ENCODE peak calls at places on chromosomes 3 and 15, in eight cellular contexts. O is heart right ventricle, U is cardiac muscle cell, M is PC-3, Y is brain microvascular endothelial cell, V is HCT116, J is HepG2, L is BJ. G is an unnamed sample.
A peak's percentile ranks its signal among the peaks of the same experiment; 100 is the strongest.

GRCh38 chr15:54979949-54980348 is 216.8 kb downstream of the RSL24D1 start:
- DNase-seq in Y (no peak), O (no peak), L (no peak), M (no peak), J (no peak), V (no peak), U (no peak), G (no peak)

GRCh38 chr3:11136116-11136515 is 18.2 kb upstream of the HRH1 start:
- DNase-seq in M (peak; percentile 41), J (no peak), Y (no peak), O (no peak), L (no peak), U (peak; percentile 46), V (no peak), G (no peak)

GRCh38 chr3:32045091-32045964 is 61.1 kb upstream of the GPD1L start:
- DNase-seq in U (peak; percentile 79), J (peak; percentile 85), M (peak; percentile 92), L (no peak), O (peak; percentile 20), V (peak; percentile 8), Y (no peak), G (no peak)

GRCh38 chr3:45571969-45572368 is 22.6 kb upstream of the LIMD1 start:
- DNase-seq in M (peak; percentile 31), J (no peak), O (no peak), U (no peak), L (no peak), V (no peak), Y (no peak), G (no peak)

GRCh38 chr3:122989856-122990575 is 37.5 kb downstream of the SEMA5B start:
- DNase-seq in V (no peak), U (no peak), O (no peak), J (no peak), L (no peak), Y (no peak), M (no peak), G (no peak)

GRCh38 chr3:41304603-41305002 is 105.3 kb downstream of the CTNNB1 start:
- DNase-seq in O (peak; percentile 55), L (no peak), J (no peak), M (peak; percentile 43), V (no peak), Y (peak; percentile 35), U (peak; percentile 59), G (no peak)

GRCh38 chr15:63950911-63951481 is 95.3 kb downstream of the DAPK2 start:
- DNase-seq in V (no peak), J (no peak), L (peak; percentile 89), O (no peak), Y (peak; percentile 74), U (peak; percentile 50), M (peak; percentile 75), G (no peak)

GRCh38 chr3:31039145-31039544 is 144.7 kb upstream of the GADL1 start:
- DNase-seq in O (no peak), V (no peak), J (no peak), M (no peak), Y (peak; percentile 22), L (no peak), U (no peak), G (no peak)

GRCh38 chr15:97037080-97037479 is 706.6 kb downstream of the NR2F2 start:
- DNase-seq in U (peak; percentile 10), J (no peak), V (no peak), Y (peak; percentile 81), L (no peak), M (no peak), O (no peak), G (no peak)

GRCh38 chr3:77296527-77296926 is 256.6 kb downstream of the ROBO2 start:
- DNase-seq in O (no peak), M (peak; percentile 49), J (no peak), Y (no peak), L (no peak), V (no peak), U (no peak), G (no peak)

GRCh38 chr3:184289426-184289938 is 9.6 kb upstream of the PSMD2 start:
- DNase-seq in U (peak; percentile 65), L (no peak), V (peak; percentile 76), O (peak; percentile 35), Y (peak; percentile 29), J (no peak), M (peak; percentile 71), G (no peak)

GRCh38 chr15:41950505-41950904 is 21.9 kb downstream of the EHD4 start:
- DNase-seq in J (no peak), Y (no peak), U (no peak), M (no peak), V (no peak), O (no peak), L (no peak), G (no peak)

GRCh38 chr3:195123196-195123805 is 147.7 kb downstream of the XXYLT1 start:
- DNase-seq in O (no peak), V (no peak), J (no peak), M (no peak), U (no peak), Y (no peak), L (no peak), G (no peak)

GRCh38 chr3:95797081-95797480 is 1017.3 kb upstream of the EPHA6 start:
- DNase-seq in Y (no peak), U (no peak), J (no peak), L (no peak), M (no peak), V (no peak), O (no peak), G (no peak)

GRCh38 chr3:187739125-187739560 is 6.1 kb downstream of the BCL6 start:
- DNase-seq in O (no peak), Y (no peak), V (no peak), J (no peak), U (no peak), L (no peak), M (no peak), G (no peak)

GRCh38 chr3:3341496-3341895 is 162.0 kb upstream of the CRBN start:
- DNase-seq in M (no peak), Y (no peak), J (no peak), V (no peak), U (no peak), O (no peak), L (no peak), G (no peak)

GRCh38 chr3:31993843-31994242 is 12.3 kb downstream of the ZNF860 start:
- DNase-seq in L (no peak), O (no peak), V (no peak), U (no peak), Y (no peak), M (no peak), J (no peak), G (no peak)

GRCh38 chr3:4852780-4853748 is 126.2 kb upstream of the BHLHE40 start:
- DNase-seq in Y (peak; percentile 35), V (no peak), L (no peak), M (peak; percentile 20), J (no peak), O (no peak), U (peak; percentile 78), G (no peak)

GRCh38 chr3:150309557-150309956 is 98.5 kb upstream of the TSC22D2 start:
- DNase-seq in O (no peak), U (peak; percentile 57), V (no peak), J (no peak), L (peak; percentile 27), M (peak; percentile 72), Y (peak; percentile 54), G (no peak)

GRCh38 chr3:171867976-171868375 is 24.8 kb downstream of the TMEM212 start:
- DNase-seq in U (no peak), Y (no peak), L (no peak), O (no peak), J (no peak), M (peak; percentile 6), V (peak; percentile 10), G (no peak)

GRCh38 chr3:137509354-137510045 is 254.6 kb upstream of the SOX14 start:
- DNase-seq in J (peak; percentile 50), U (no peak), M (no peak), O (no peak), V (no peak), Y (no peak), L (no peak), G (no peak)

GRCh38 chr15:39589815-39590644 is 9.2 kb downstream of the THBS1 start:
- DNase-seq in U (peak; percentile 29), V (no peak), L (peak; percentile 12), M (peak; percentile 3), J (no peak), Y (no peak), O (no peak), G (no peak)

GRCh38 chr3:193665370-193665989 is 72.5 kb downstream of the OPA1 start:
- DNase-seq in M (peak; percentile 63), L (peak; percentile 11), Y (no peak), U (peak; percentile 61), O (no peak), V (peak; percentile 23), J (peak; percentile 25), G (peak; percentile 5)

GRCh38 chr15:73369073-73369694 is 426 bp upstream of the HCN4 start:
- DNase-seq in J (no peak), L (no peak), O (no peak), V (no peak), M (no peak), Y (no peak), U (no peak), G (no peak)

DNA sequence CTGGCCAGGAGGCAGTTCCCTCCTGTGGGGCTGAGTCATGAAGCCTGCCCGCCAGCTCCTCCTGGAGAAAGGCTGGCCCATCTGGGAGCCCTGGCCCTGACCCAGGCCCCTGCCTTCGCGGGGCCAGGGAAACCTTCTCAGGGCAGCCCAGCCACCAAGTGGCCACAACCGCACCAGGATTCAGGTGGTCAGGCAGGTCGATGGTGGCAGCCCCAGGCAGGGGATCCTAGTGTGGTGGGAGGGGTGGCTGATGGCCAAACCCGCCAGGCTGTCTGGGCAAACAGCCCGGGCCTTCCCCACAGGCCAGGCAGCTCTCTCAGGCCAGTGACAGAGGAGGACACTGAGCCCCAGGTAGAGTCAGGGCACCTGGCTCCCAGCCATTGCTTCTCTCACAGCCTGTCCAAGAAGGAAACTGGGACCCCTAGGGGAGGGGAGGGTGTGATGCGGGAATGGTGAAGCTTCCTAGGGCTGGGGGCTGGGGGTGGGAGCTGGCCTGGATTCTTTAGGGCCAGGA is 1.2 kb downstream of the TWF2 start:
- DNase-seq in Y (peak; percentile 81), U (peak; percentile 88), L (peak; percentile 49), O (peak; percentile 75), M (peak; percentile 91), V (peak; percentile 51), J (no peak), G (peak; percentile 61)
- TF ChIP-seq CTCF in Y (no peak), U (no peak), L (no peak), O (no peak), M (peak; percentile 20), V (no peak), J (peak; percentile 17), G (peak; percentile 7)

GRCh38 chr15:74587924-74588323 is 27.7 kb upstream of the CLK3 start:
- DNase-seq in Y (no peak), V (no peak), J (no peak), U (no peak), O (no peak), L (no peak), M (no peak), G (no peak)
- H3K4me3 ChIP-seq in Y (no peak overlapping the region), V (no peak overlapping the region), J (no peak overlapping the region), U (no peak overlapping the region), O (no peak overlapping the region), L (no peak overlapping the region), M (no peak overlapping the region), G (no peak overlapping the region)

GRCh38 chr3:67819447-67819846 is 165.0 kb upstream of the SUCLG2 start:
- DNase-seq in U (no peak), M (peak; percentile 3), O (no peak), J (no peak), Y (no peak), L (no peak), V (no peak), G (no peak)
- TF ChIP-seq CTCF in U (no peak), M (peak; percentile 47), O (peak; percentile 38), J (peak; percentile 58), Y (peak; percentile 47), L (no peak), V (peak; percentile 33), G (peak; percentile 53)

GRCh38 chr15:92006186-92007028 is 152.9 kb downstream of the SLCO3A1 start:
- DNase-seq in L (no peak), U (no peak), V (no peak), Y (no peak), J (no peak), O (no peak), M (no peak), G (no peak)
- H3K4me3 ChIP-seq in L (no peak overlapping the region), U (no peak overlapping the region), V (no peak overlapping the region), Y (no peak overlapping the region), J (no peak overlapping the region), O (no peak overlapping the region), M (no peak overlapping the region), G (no peak overlapping the region)